ENCODE peak calls at places on chromosome 4, in four cellular contexts. One of them, this sample, is unnamed.

GRCh38 chr4:40058121-40058520 is 1.5 kb downstream of the N4BP2 start:
- DNase-seq in GM23248: peak
- DNase-seq in neural progenitor cell: no peak
- DNase-seq in GM23338: peak
- DNase-seq in this sample: no peak

GRCh38 chr4:13248621-13249298 is 235.4 kb downstream of the RAB28 start:
- DNase-seq in GM23248: peak
- DNase-seq in neural progenitor cell: peak
- DNase-seq in GM23338: peak
- DNase-seq in this sample: peak

GRCh38 chr4:1866095-1866755 is 5.0 kb upstream of the NSD2 start:
- DNase-seq in GM23248: no peak
- DNase-seq in neural progenitor cell: no peak
- DNase-seq in GM23338: no peak
- DNase-seq in this sample: no peak

GRCh38 chr4:55549888-55550287 is 3.2 kb upstream of the CLOCK start:
- DNase-seq in GM23248: peak
- DNase-seq in neural progenitor cell: no peak
- DNase-seq in GM23338: no peak
- DNase-seq in this sample: no peak

GRCh38 chr4:30714408-30715031 is 5.6 kb upstream of the PCDH7 start:
- DNase-seq in GM23248: peak
- DNase-seq in neural progenitor cell: peak
- DNase-seq in GM23338: peak
- DNase-seq in this sample: peak

GRCh38 chr4:81632581-81633247 is 161.0 kb upstream of the RASGEF1B start:
- DNase-seq in GM23248: peak
- DNase-seq in neural progenitor cell: no peak
- DNase-seq in GM23338: no peak
- DNase-seq in this sample: no peak

GRCh38 chr4:108144451-108144850 is 24.3 kb downstream of the LEF1 start:
- DNase-seq in GM23248: no peak
- DNase-seq in neural progenitor cell: no peak
- DNase-seq in GM23338: no peak
- DNase-seq in this sample: no peak

GRCh38 chr4:41331224-41331623 is 74.5 kb downstream of the UCHL1 start:
- DNase-seq in GM23248: no peak
- DNase-seq in neural progenitor cell: no peak
- DNase-seq in GM23338: no peak
- DNase-seq in this sample: no peak

GRCh38 chr4:147843162-147843561 is 111.3 kb downstream of the ARHGAP10 start:
- DNase-seq in GM23248: no peak
- DNase-seq in neural progenitor cell: no peak
- DNase-seq in GM23338: peak
- DNase-seq in this sample: peak

GRCh38 chr4:6916587-6917444 is 7.2 kb downstream of the TBC1D14 start:
- DNase-seq in GM23248: peak
- DNase-seq in neural progenitor cell: no peak
- DNase-seq in GM23338: no peak
- DNase-seq in this sample: no peak

GRCh38 chr4:19684079-19684478 is 567.6 kb upstream of the SLIT2 start:
- DNase-seq in GM23248: peak
- DNase-seq in neural progenitor cell: no peak
- DNase-seq in GM23338: no peak
- DNase-seq in this sample: no peak

GRCh38 chr4:110629780-110630500 is 7.1 kb upstream of the PITX2 start:
- DNase-seq in GM23248: no peak
- DNase-seq in neural progenitor cell: no peak
- DNase-seq in GM23338: peak
- DNase-seq in this sample: no peak
- TF ChIP-seq EZH2 in GM23248: no peak
- TF ChIP-seq EZH2 in neural progenitor cell: peak
- TF ChIP-seq EZH2 in GM23338: no peak
- TF ChIP-seq EZH2 in this sample: no peak

DNA sequence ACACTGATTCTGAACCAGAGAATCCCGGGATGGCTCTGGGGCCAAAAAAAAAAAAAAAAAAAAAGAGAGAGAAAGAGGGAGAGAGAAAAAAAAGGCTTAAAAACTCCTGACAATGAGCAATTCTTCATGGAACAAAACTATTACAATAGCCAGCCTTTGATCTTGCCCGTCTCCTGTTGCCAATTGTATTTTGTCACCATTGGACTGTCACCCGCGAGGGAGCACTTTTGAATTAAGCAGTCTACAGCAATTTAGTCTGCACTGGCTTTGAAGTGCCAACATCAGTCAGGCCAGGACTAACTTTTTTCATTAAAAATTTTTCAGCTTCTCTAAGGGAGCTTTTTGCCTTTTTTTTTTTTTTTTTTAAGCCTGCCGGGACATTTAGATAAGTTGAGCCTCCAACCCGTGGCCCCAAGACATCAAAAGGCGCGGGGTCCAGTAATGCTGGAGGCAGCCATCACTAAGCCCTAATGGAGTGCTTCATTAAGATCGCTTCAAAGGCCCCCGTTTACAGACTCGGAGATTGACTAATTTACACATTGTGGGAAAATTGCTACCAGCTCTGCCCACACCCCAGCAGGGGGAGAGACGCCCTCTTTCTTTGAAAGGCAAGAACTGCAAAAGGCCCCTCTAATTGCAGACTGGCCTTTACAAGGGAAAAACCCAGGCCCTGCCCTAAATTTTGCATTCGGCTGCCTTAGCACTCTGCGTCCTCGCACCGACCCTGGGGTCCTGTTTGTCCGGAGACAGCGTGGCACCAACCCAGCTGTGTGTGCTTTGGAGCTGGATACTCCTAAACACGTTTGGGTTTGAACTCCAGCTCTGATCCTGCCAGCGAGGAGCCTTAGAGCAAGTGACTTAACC is 98.1 kb upstream of the MSX1 start:
- DNase-seq in GM23248: peak
- DNase-seq in neural progenitor cell: peak
- DNase-seq in GM23338: peak
- DNase-seq in this sample: no peak
- TF ChIP-seq EZH2phosphoT487 in GM23248: no peak
- TF ChIP-seq EZH2phosphoT487 in neural progenitor cell: peak
- TF ChIP-seq EZH2phosphoT487 in GM23338: no peak
- TF ChIP-seq EZH2phosphoT487 in this sample: no peak

DNA sequence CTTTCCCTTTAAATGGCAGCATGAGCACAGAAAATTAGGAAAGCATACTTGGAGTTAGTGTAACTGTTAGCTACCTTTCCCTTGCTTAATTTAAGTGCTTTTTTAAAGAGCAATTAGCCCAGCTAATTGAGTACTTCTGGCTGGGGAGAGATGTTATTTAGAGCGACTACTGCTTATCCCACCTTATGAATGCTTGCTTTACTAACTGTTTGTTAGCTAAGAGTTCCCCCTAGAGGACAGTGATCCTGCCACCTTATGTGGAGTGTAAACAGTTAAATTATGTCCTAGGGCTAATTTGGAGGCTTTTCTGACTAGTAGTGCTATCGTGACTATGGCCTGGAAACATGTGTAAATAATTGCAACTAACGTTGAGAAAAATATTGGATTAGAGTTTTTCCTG is 909.4 kb downstream of the FSTL5 start:
- DNase-seq in GM23248: no peak
- DNase-seq in neural progenitor cell: no peak
- DNase-seq in GM23338: no peak
- DNase-seq in this sample: peak
- TF ChIP-seq EZH2 in GM23248: no peak
- TF ChIP-seq EZH2 in neural progenitor cell: no peak
- TF ChIP-seq EZH2 in GM23338: no peak
- TF ChIP-seq EZH2 in this sample: no peak

DNA sequence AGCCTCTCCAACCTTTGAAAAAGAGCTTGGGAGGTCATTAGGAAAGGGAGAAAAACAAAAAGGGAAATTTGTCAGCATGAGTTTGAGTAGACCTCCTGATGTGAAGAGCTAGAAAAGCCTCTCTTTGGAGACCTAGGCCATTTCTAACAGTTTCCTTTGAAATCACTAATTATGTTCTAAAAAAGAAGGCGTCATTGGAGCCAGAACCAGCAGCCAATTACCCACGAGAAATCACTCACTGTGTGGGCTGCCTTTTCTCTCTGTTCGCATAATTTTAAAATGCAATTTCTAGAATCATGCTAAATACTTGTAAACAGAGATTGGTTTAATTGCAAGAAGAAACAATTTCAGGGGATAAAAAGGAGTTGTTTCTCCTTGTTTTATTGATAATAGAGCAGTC is 246.3 kb upstream of the GATB start:
- DNase-seq in GM23248: no peak
- DNase-seq in neural progenitor cell: no peak
- DNase-seq in GM23338: no peak
- DNase-seq in this sample: no peak
- TF ChIP-seq EZH2phosphoT487 in GM23248: no peak
- TF ChIP-seq EZH2phosphoT487 in neural progenitor cell: no peak
- TF ChIP-seq EZH2phosphoT487 in GM23338: no peak
- TF ChIP-seq EZH2phosphoT487 in this sample: no peak